ENCODE peak calls at places on chromosomes 7 and 10, in ten cellular contexts. One of them, this sample, is unnamed.
A peak's percentile ranks its signal among the peaks of the same experiment; 100 is the strongest.

GRCh38 chr10:4334853-4335252 is 491.2 kb upstream of the AKR1E2 start:
- DNase-seq in T-helper 9 cell: no peak
- DNase-seq in NCI-H1930: no peak
- DNase-seq in NCI-H1092: no peak
- DNase-seq in AG04449: no peak
- DNase-seq in stomach: no peak
- DNase-seq in T-helper 2 cell: no peak
- DNase-seq in A549: no peak
- DNase-seq in stimulated activated CD8-positive, alpha-beta memory T cell treated with anti-CD3 and anti-CD28 coated beads, Interleukin-12 subunit alpha, Interleukin-12 subunit beta, amount 100 ng/mL, for 1 hour: no peak
- DNase-seq in thoracic aorta: no peak
- DNase-seq in this sample: no peak

GRCh38 chr7:5139998-5140397 is 50.0 kb upstream of the WIPI2 start:
- DNase-seq in A549: no peak
- DNase-seq in NCI-H1092: peak; percentile 45
- DNase-seq in stomach: peak; percentile 42
- DNase-seq in AG04449: no peak
- DNase-seq in T-helper 2 cell: no peak
- DNase-seq in NCI-H1930: no peak
- DNase-seq in thoracic aorta: no peak
- DNase-seq in T-helper 9 cell: no peak
- DNase-seq in stimulated activated CD8-positive, alpha-beta memory T cell treated with anti-CD3 and anti-CD28 coated beads, Interleukin-12 subunit alpha, Interleukin-12 subunit beta, amount 100 ng/mL, for 1 hour: no peak
- DNase-seq in this sample: no peak

GRCh38 chr10:10598297-10598696 is 419.4 kb upstream of the CELF2 start:
- DNase-seq in thoracic aorta: no peak
- DNase-seq in T-helper 2 cell: no peak
- DNase-seq in T-helper 9 cell: no peak
- DNase-seq in AG04449: no peak
- DNase-seq in A549: no peak
- DNase-seq in stimulated activated CD8-positive, alpha-beta memory T cell treated with anti-CD3 and anti-CD28 coated beads, Interleukin-12 subunit alpha, Interleukin-12 subunit beta, amount 100 ng/mL, for 1 hour: no peak
- DNase-seq in stomach: no peak
- DNase-seq in NCI-H1092: no peak
- DNase-seq in NCI-H1930: no peak
- DNase-seq in this sample: no peak

GRCh38 chr10:132572545-132572937 is 35.0 kb downstream of the INPP5A start:
- DNase-seq in stimulated activated CD8-positive, alpha-beta memory T cell treated with anti-CD3 and anti-CD28 coated beads, Interleukin-12 subunit alpha, Interleukin-12 subunit beta, amount 100 ng/mL, for 1 hour: no peak
- DNase-seq in NCI-H1930: no peak
- DNase-seq in stomach: no peak
- DNase-seq in AG04449: no peak
- DNase-seq in A549: peak; percentile 23
- DNase-seq in NCI-H1092: no peak
- DNase-seq in T-helper 9 cell: no peak
- DNase-seq in T-helper 2 cell: no peak
- DNase-seq in thoracic aorta: no peak
- DNase-seq in this sample: no peak

GRCh38 chr7:96675548-96675947 is 34.1 kb downstream of the SEM1 start:
- DNase-seq in NCI-H1930: no peak
- DNase-seq in AG04449: no peak
- DNase-seq in thoracic aorta: no peak
- DNase-seq in T-helper 9 cell: no peak
- DNase-seq in A549: no peak
- DNase-seq in stomach: no peak
- DNase-seq in stimulated activated CD8-positive, alpha-beta memory T cell treated with anti-CD3 and anti-CD28 coated beads, Interleukin-12 subunit alpha, Interleukin-12 subunit beta, amount 100 ng/mL, for 1 hour: no peak
- DNase-seq in NCI-H1092: peak; percentile 51
- DNase-seq in T-helper 2 cell: no peak
- DNase-seq in this sample: no peak

GRCh38 chr7:44287488-44288380 is 37.7 kb downstream of the CAMK2B start:
- DNase-seq in A549: no peak
- DNase-seq in T-helper 9 cell: no peak
- DNase-seq in NCI-H1930: no peak
- DNase-seq in thoracic aorta: no peak
- DNase-seq in NCI-H1092: no peak
- DNase-seq in AG04449: no peak
- DNase-seq in stimulated activated CD8-positive, alpha-beta memory T cell treated with anti-CD3 and anti-CD28 coated beads, Interleukin-12 subunit alpha, Interleukin-12 subunit beta, amount 100 ng/mL, for 1 hour: no peak
- DNase-seq in stomach: peak; percentile 24
- DNase-seq in T-helper 2 cell: peak; percentile 1
- DNase-seq in this sample: no peak

GRCh38 chr10:24351883-24352778 is 143.2 kb downstream of the KIAA1217 start:
- DNase-seq in T-helper 2 cell: no peak
- DNase-seq in stomach: no peak
- DNase-seq in A549: no peak
- DNase-seq in AG04449: no peak
- DNase-seq in stimulated activated CD8-positive, alpha-beta memory T cell treated with anti-CD3 and anti-CD28 coated beads, Interleukin-12 subunit alpha, Interleukin-12 subunit beta, amount 100 ng/mL, for 1 hour: no peak
- DNase-seq in T-helper 9 cell: no peak
- DNase-seq in thoracic aorta: no peak
- DNase-seq in NCI-H1930: no peak
- DNase-seq in NCI-H1092: no peak
- DNase-seq in this sample: no peak

GRCh38 chr7:84669177-84669732 is 474.7 kb upstream of the SEMA3A start:
- DNase-seq in T-helper 9 cell: no peak
- DNase-seq in AG04449: no peak
- DNase-seq in T-helper 2 cell: no peak
- DNase-seq in stimulated activated CD8-positive, alpha-beta memory T cell treated with anti-CD3 and anti-CD28 coated beads, Interleukin-12 subunit alpha, Interleukin-12 subunit beta, amount 100 ng/mL, for 1 hour: no peak
- DNase-seq in A549: no peak
- DNase-seq in stomach: no peak
- DNase-seq in NCI-H1092: no peak
- DNase-seq in thoracic aorta: no peak
- DNase-seq in NCI-H1930: no peak
- DNase-seq in this sample: no peak

GRCh38 chr10:122333037-122333436 is 41.5 kb upstream of the PLEKHA1 start:
- DNase-seq in thoracic aorta: no peak
- DNase-seq in T-helper 9 cell: no peak
- DNase-seq in NCI-H1930: no peak
- DNase-seq in NCI-H1092: no peak
- DNase-seq in stimulated activated CD8-positive, alpha-beta memory T cell treated with anti-CD3 and anti-CD28 coated beads, Interleukin-12 subunit alpha, Interleukin-12 subunit beta, amount 100 ng/mL, for 1 hour: no peak
- DNase-seq in T-helper 2 cell: no peak
- DNase-seq in A549: no peak
- DNase-seq in stomach: no peak
- DNase-seq in AG04449: no peak
- DNase-seq in this sample: no peak

GRCh38 chr10:61760943-61761824 is 98.5 kb downstream of the CABCOCO1 start:
- DNase-seq in T-helper 9 cell: no peak
- DNase-seq in T-helper 2 cell: no peak
- DNase-seq in stomach: no peak
- DNase-seq in thoracic aorta: no peak
- DNase-seq in stimulated activated CD8-positive, alpha-beta memory T cell treated with anti-CD3 and anti-CD28 coated beads, Interleukin-12 subunit alpha, Interleukin-12 subunit beta, amount 100 ng/mL, for 1 hour: no peak
- DNase-seq in NCI-H1092: no peak
- DNase-seq in A549: no peak
- DNase-seq in NCI-H1930: no peak
- DNase-seq in AG04449: peak; percentile 59
- DNase-seq in this sample: no peak

GRCh38 chr10:57946833-57947232 is 320.9 kb downstream of the IPMK start:
- DNase-seq in AG04449: no peak
- DNase-seq in stomach: no peak
- DNase-seq in A549: no peak
- DNase-seq in NCI-H1092: no peak
- DNase-seq in T-helper 9 cell: no peak
- DNase-seq in T-helper 2 cell: no peak
- DNase-seq in NCI-H1930: no peak
- DNase-seq in stimulated activated CD8-positive, alpha-beta memory T cell treated with anti-CD3 and anti-CD28 coated beads, Interleukin-12 subunit alpha, Interleukin-12 subunit beta, amount 100 ng/mL, for 1 hour: no peak
- DNase-seq in thoracic aorta: no peak
- DNase-seq in this sample: no peak

GRCh38 chr10:129717816-129718547 is 246.1 kb downstream of the EBF3 start:
- DNase-seq in AG04449: no peak
- DNase-seq in NCI-H1930: no peak
- DNase-seq in T-helper 2 cell: no peak
- DNase-seq in T-helper 9 cell: no peak
- DNase-seq in thoracic aorta: no peak
- DNase-seq in A549: no peak
- DNase-seq in NCI-H1092: no peak
- DNase-seq in stomach: no peak
- DNase-seq in stimulated activated CD8-positive, alpha-beta memory T cell treated with anti-CD3 and anti-CD28 coated beads, Interleukin-12 subunit alpha, Interleukin-12 subunit beta, amount 100 ng/mL, for 1 hour: no peak
- DNase-seq in this sample: no peak

GRCh38 chr7:119733480-119733879 is 539.5 kb upstream of the KCND2 start:
- DNase-seq in NCI-H1092: no peak
- DNase-seq in stomach: no peak
- DNase-seq in AG04449: no peak
- DNase-seq in A549: no peak
- DNase-seq in stimulated activated CD8-positive, alpha-beta memory T cell treated with anti-CD3 and anti-CD28 coated beads, Interleukin-12 subunit alpha, Interleukin-12 subunit beta, amount 100 ng/mL, for 1 hour: no peak
- DNase-seq in NCI-H1930: no peak
- DNase-seq in T-helper 2 cell: no peak
- DNase-seq in T-helper 9 cell: no peak
- DNase-seq in thoracic aorta: no peak
- DNase-seq in this sample: no peak

GRCh38 chr10:63156236-63156635 is 23.1 kb downstream of the NRBF2 start:
- DNase-seq in stomach: no peak
- DNase-seq in NCI-H1930: no peak
- DNase-seq in thoracic aorta: no peak
- DNase-seq in NCI-H1092: no peak
- DNase-seq in T-helper 2 cell: no peak
- DNase-seq in AG04449: no peak
- DNase-seq in T-helper 9 cell: no peak
- DNase-seq in stimulated activated CD8-positive, alpha-beta memory T cell treated with anti-CD3 and anti-CD28 coated beads, Interleukin-12 subunit alpha, Interleukin-12 subunit beta, amount 100 ng/mL, for 1 hour: no peak
- DNase-seq in A549: no peak
- DNase-seq in this sample: no peak

GRCh38 chr7:46162582-46162981 is 241.5 kb upstream of the IGFBP3 start:
- DNase-seq in NCI-H1092: no peak
- DNase-seq in T-helper 2 cell: no peak
- DNase-seq in stomach: no peak
- DNase-seq in NCI-H1930: no peak
- DNase-seq in AG04449: no peak
- DNase-seq in T-helper 9 cell: no peak
- DNase-seq in thoracic aorta: no peak
- DNase-seq in stimulated activated CD8-positive, alpha-beta memory T cell treated with anti-CD3 and anti-CD28 coated beads, Interleukin-12 subunit alpha, Interleukin-12 subunit beta, amount 100 ng/mL, for 1 hour: no peak
- DNase-seq in A549: no peak
- DNase-seq in this sample: no peak

GRCh38 chr10:33657913-33658312 is 323.4 kb upstream of the NRP1 start:
- DNase-seq in A549: no peak
- DNase-seq in NCI-H1092: no peak
- DNase-seq in T-helper 9 cell: no peak
- DNase-seq in AG04449: no peak
- DNase-seq in stimulated activated CD8-positive, alpha-beta memory T cell treated with anti-CD3 and anti-CD28 coated beads, Interleukin-12 subunit alpha, Interleukin-12 subunit beta, amount 100 ng/mL, for 1 hour: no peak
- DNase-seq in NCI-H1930: no peak
- DNase-seq in thoracic aorta: no peak
- DNase-seq in T-helper 2 cell: no peak
- DNase-seq in stomach: no peak
- DNase-seq in this sample: no peak

GRCh38 chr7:100604976-100605911 is 3.1 kb downstream of the PCOLCE start:
- DNase-seq in thoracic aorta: no peak
- DNase-seq in NCI-H1930: peak; percentile 40
- DNase-seq in NCI-H1092: no peak
- DNase-seq in stimulated activated CD8-positive, alpha-beta memory T cell treated with anti-CD3 and anti-CD28 coated beads, Interleukin-12 subunit alpha, Interleukin-12 subunit beta, amount 100 ng/mL, for 1 hour: no peak
- DNase-seq in T-helper 2 cell: no peak
- DNase-seq in stomach: peak; percentile 68
- DNase-seq in AG04449: no peak
- DNase-seq in T-helper 9 cell: no peak
- DNase-seq in A549: peak; percentile 74
- DNase-seq in this sample: no peak

This sample was measured in tibial nerve.